ENCODE peak calls at places on chromosomes 7 and 10, in four cellular contexts. Z is K562, H is H1, D is GM12878. M is an unnamed sample.
A peak's percentile ranks its signal among the peaks of the same experiment; 100 is the strongest.

GRCh38 chr10:70106958-70107791 is 25.4 kb downstream of the AIFM2 start:
- DNase-seq in D (peak; percentile 80), H (peak; percentile 29), Z (peak; percentile 73), M (no peak)

GRCh38 chr7:22586806-22587180 is 86.8 kb upstream of the STEAP1B start:
- DNase-seq in D (no peak), H (no peak), Z (no peak), M (peak; percentile 66)

GRCh38 chr7:149016876-149017275 is 11.4 kb downstream of the PDIA4 start:
- DNase-seq in Z (no peak), H (no peak), D (no peak), M (no peak)

GRCh38 chr10:105159268-105159667 is 518.2 kb downstream of the SORCS3 start:
- DNase-seq in D (no peak), H (no peak), Z (no peak), M (no peak)

GRCh38 chr7:1473864-1474512 is 14.7 kb upstream of the MICALL2 start:
- DNase-seq in D (peak; percentile 17), Z (peak; percentile 87), H (peak; percentile 93), M (peak; percentile 79)

GRCh38 chr7:143117395-143117794 is 14.5 kb upstream of the PIP start:
- DNase-seq in H (no peak), D (no peak), Z (no peak), M (no peak)

GRCh38 chr10:127320176-127320575 is 123.8 kb upstream of the INSYN2A start:
- DNase-seq in D (no peak), H (no peak), Z (no peak), M (no peak)

GRCh38 chr10:104417629-104418292 is 64.1 kb downstream of the CFAP58 start:
- DNase-seq in Z (no peak), D (no peak), H (no peak), M (no peak)

GRCh38 chr10:48898426-48898825 is 41.2 kb downstream of the LRRC18 start:
- DNase-seq in Z (no peak), H (no peak), D (no peak), M (no peak)

GRCh38 chr10:53123311-53123710 is 350.7 kb upstream of the MBL2 start:
- DNase-seq in H (no peak), D (no peak), Z (no peak), M (no peak)

GRCh38 chr10:88113232-88113631 is 249.8 kb downstream of the PTEN start:
- DNase-seq in H (no peak), Z (no peak), D (no peak), M (no peak)

GRCh38 chr7:111438369-111439289 is 123.7 kb downstream of the IMMP2L start:
- DNase-seq in D (no peak), H (no peak), Z (peak; percentile 94), M (peak; percentile 84)

GRCh38 chr7:1174881-1175596 is 15.0 kb upstream of the ZFAND2A start:
- DNase-seq in D (no peak), H (no peak), Z (no peak), M (no peak)

GRCh38 chr7:55271069-55271468 is 94.1 kb upstream of the LANCL2 start:
- DNase-seq in D (no peak), Z (no peak), H (no peak), M (peak; percentile 26)

GRCh38 chr7:149133311-149133710 is 7.2 kb upstream of the ZNF425 start:
- DNase-seq in Z (no peak), D (no peak), H (no peak), M (no peak)

GRCh38 chr7:156238366-156239133 is 402.0 kb upstream of the RNF32 start:
- DNase-seq in Z (no peak), D (no peak), H (no peak), M (no peak)

GRCh38 chr10:22824984-22825383 is 102.9 kb upstream of the ARMC3 start:
- DNase-seq in H (no peak), Z (no peak), D (no peak), M (peak; percentile 74)

GRCh38 chr7:150322114-150322832 is 882 bp upstream of the LRRC61 start:
- DNase-seq in H (no peak), D (no peak), Z (peak; percentile 22), M (no peak)

GRCh38 chr10:122682522-122682921 is 17.1 kb downstream of the C10orf120 start:
- DNase-seq in Z (no peak), H (no peak), D (no peak), M (no peak)

GRCh38 chr10:11042375-11042774 is 24.7 kb downstream of the CELF2 start:
- DNase-seq in D (no peak), H (no peak), Z (no peak), M (peak; percentile 21)

GRCh38 chr7:32942783-32943653 is 14.2 kb upstream of the FKBP9 start:
- DNase-seq in Z (peak; percentile 89), H (no peak), D (no peak), M (peak; percentile 71)

GRCh38 chr7:154306036-154306435 is 253.8 kb downstream of the DPP6 start:
- DNase-seq in D (no peak), H (no peak), Z (no peak), M (no peak)

GRCh38 chr7:17406756-17407155 is 108.3 kb downstream of the AHR start:
- DNase-seq in Z (no peak), D (no peak), H (no peak), M (peak; percentile 22)

GRCh38 chr10:103556383-103557007 is 63.0 kb downstream of the NEURL1 start:
- DNase-seq in H (no peak), Z (no peak), D (no peak), M (no peak)

GRCh38 chr10:8138471-8138870 is 84.0 kb downstream of the GATA3 start:
- DNase-seq in H (no peak), D (no peak), Z (no peak), M (peak; percentile 10)

GRCh38 chr7:117372073-117372472 is 49.2 kb upstream of the WNT2 start:
- DNase-seq in D (no peak), H (no peak), Z (no peak), M (no peak)

GRCh38 chr10:77505431-77506334 is 131.9 kb downstream of the KCNMA1 start:
- DNase-seq in H (no peak), D (no peak), Z (no peak), M (peak; percentile 91)

GRCh38 chr10:110007701-110008517 is at the start of gene ADD3:
- DNase-seq in D (peak; percentile 48), H (peak; percentile 90), Z (peak; percentile 96), M (peak; percentile 91)

GRCh38 chr7:37709631-37710509 is 26.3 kb downstream of the GPR141 start:
- DNase-seq in Z (no peak), H (no peak), D (peak; percentile 75), M (no peak)

GRCh38 chr10:43264987-43265798 is 1.7 kb downstream of the RASGEF1A start:
- DNase-seq in H (no peak), D (no peak), Z (no peak), M (no peak)

GRCh38 chr10:50992972-50993766 is 81.1 kb upstream of the PRKG1 start:
- DNase-seq in D (no peak), H (no peak), Z (no peak), M (peak; percentile 88)

GRCh38 chr10:17023386-17024298 is 106.0 kb downstream of the CUBN start:
- DNase-seq in Z (peak; percentile 32), H (no peak), D (peak; percentile 69), M (peak; percentile 99)

GRCh38 chr10:35184527-35185171 is 58.0 kb downstream of the CREM start:
- DNase-seq in H (no peak), Z (no peak), D (no peak), M (no peak)

GRCh38 chr10:37734971-37735370 is 122.4 kb downstream of the ZNF248 start:
- DNase-seq in H (no peak), Z (no peak), D (no peak), M (peak; percentile 12)

GRCh38 chr7:92714280-92714679 is 122.1 kb downstream of the CDK6 start:
- DNase-seq in Z (no peak), D (no peak), H (no peak), M (no peak)
- TF ChIP-seq CHD1 in Z (no peak), D (no peak), H (no peak), M (no peak)

GRCh38 chr10:31700222-31700621 is 228.4 kb downstream of the ARHGAP12 start:
- DNase-seq in D (no peak), H (no peak), Z (no peak), M (peak; percentile 82)
- TF ChIP-seq CHD1 in D (no peak), H (no peak), Z (no peak), M (no peak)

GRCh38 chr10:121263407-121263783 is 334.8 kb downstream of the FGFR2 start:
- DNase-seq in D (no peak), H (no peak), Z (no peak), M (no peak)
- TF ChIP-seq CHD1 in D (no peak), H (no peak), Z (no peak), M (no peak)

GRCh38 chr10:6045600-6046457 is 16.3 kb downstream of the IL2RA start:
- DNase-seq in D (no peak), Z (no peak), H (no peak), M (no peak)
- TF ChIP-seq CHD1 in D (no peak), Z (no peak), H (no peak), M (no peak)

GRCh38 chr7:120460928-120461327 is 188.0 kb downstream of the KCND2 start:
- DNase-seq in D (no peak), Z (no peak), H (no peak), M (no peak)

GRCh38 chr7:120464104-120464503 is 191.1 kb downstream of the KCND2 start:
- DNase-seq in H (no peak), D (no peak), Z (no peak), M (no peak)
- TF ChIP-seq CHD1 in H (no peak), D (no peak), Z (no peak), M (no peak)

DNA sequence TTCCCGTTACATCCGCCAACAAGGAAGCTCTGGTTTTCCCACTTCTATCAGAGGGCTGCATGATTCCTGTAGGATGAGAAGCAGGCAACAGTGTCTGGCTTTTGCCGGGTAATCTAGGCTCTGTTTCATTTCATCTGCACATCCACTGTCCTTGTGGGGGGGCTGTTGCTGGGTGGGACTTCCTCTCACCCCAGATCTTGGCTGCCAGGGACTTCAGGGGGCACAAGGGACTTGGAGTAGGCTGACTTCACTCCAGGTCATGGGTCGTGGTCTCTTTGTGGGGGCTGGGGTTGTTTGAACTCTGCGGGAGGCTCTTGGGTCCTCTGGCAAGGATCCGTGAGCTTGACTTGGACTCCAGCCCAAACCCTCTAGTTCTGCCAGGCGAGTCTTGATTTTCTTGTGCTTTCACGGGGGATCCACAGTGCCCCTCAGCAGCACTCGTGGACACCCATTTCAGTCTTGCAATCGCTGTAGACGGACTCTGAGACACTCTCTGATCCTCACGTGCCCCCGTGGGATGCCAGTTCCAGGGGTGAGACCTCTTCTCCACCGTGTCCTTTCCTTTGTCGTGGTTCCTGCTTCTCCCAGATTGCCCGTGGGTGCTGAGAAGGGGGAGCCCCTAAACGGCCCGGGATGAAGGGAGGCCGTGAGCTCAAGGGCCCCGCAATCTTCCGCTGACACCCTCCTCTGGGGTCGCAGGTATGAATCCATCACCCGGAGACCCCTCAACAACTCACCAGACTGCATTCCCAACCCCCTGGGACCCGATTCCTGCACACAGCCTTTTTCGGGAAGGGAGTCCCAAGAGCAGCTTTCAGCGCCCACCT is 21.4 kb upstream of the ZNF273 start:
- DNase-seq in D (no peak), Z (no peak), H (no peak), M (no peak)
- TF ChIP-seq CHD1 in D (no peak), Z (no peak), H (no peak), M (no peak)

GRCh38 chr7:135449467-135449866 is 60.4 kb downstream of the CNOT4 start:
- DNase-seq in Z (no peak), H (no peak), D (no peak), M (no peak)

GRCh38 chr7:135454060-135454459 is 55.8 kb downstream of the CNOT4 start:
- DNase-seq in D (no peak), Z (no peak), H (no peak), M (no peak)

GRCh38 chr7:135447783-135448182 is 62.1 kb downstream of the CNOT4 start:
- DNase-seq in H (no peak), Z (no peak), D (no peak), M (no peak)

GRCh38 chr7:135445690-135446089 is 64.2 kb downstream of the CNOT4 start:
- DNase-seq in H (no peak), D (no peak), Z (no peak), M (no peak)

GRCh38 chr7:135448753-135449152 is 61.1 kb downstream of the CNOT4 start:
- DNase-seq in H (no peak), D (no peak), Z (no peak), M (no peak)
- TF ChIP-seq CHD1 in H (no peak), D (no peak), Z (no peak), M (no peak)